ENCODE peak calls at places on chromosomes 7 and 10, in nine cellular contexts. O is AG10803, N is heart right ventricle, B is endothelial cell, H is astrocyte of the spinal cord, M is prostate gland, X is RWPE1, A is Calu3, P is psoas muscle. L is an unnamed sample.

GRCh38 chr7:38040831-38041230 is 120.4 kb downstream of the EPDR1 start:
- DNase-seq in O (peak; percentile 3), N (no peak), B (no peak), H (peak; percentile 17), M (no peak), X (no peak), A (no peak), P (no peak), L (no peak)

GRCh38 chr7:158609313-158609974 is 21.8 kb upstream of the PTPRN2 start:
- DNase-seq in O (no peak), N (no peak), B (no peak), H (no peak), M (no peak), X (no peak), A (no peak), P (no peak), L (no peak)

GRCh38 chr10:62850646-62851045 is 34.5 kb upstream of the EGR2 start:
- DNase-seq in O (no peak), N (no peak), B (no peak), H (no peak), M (no peak), X (no peak), A (no peak), P (no peak), L (no peak)

GRCh38 chr10:13815766-13816165 is 229.0 kb downstream of the PRPF18 start:
- DNase-seq in O (peak; percentile 49), N (no peak), B (no peak), H (peak; percentile 82), M (no peak), X (peak; percentile 41), A (no peak), P (no peak), L (no peak)

GRCh38 chr10:104333037-104333727 is 5.1 kb downstream of the ITPRIP start:
- DNase-seq in O (no peak), N (no peak), B (no peak), H (peak; percentile 43), M (no peak), X (no peak), A (no peak), P (no peak), L (peak; percentile 44)

GRCh38 chr7:105277341-105277740 is 111.4 kb downstream of the SRPK2 start:
- DNase-seq in O (no peak), N (no peak), B (no peak), H (peak; percentile 82), M (no peak), X (peak; percentile 91), A (peak; percentile 47), P (no peak), L (no peak)

GRCh38 chr10:7593905-7594304 is 72.9 kb downstream of the ITIH5 start:
- DNase-seq in O (no peak), N (no peak), B (no peak), H (no peak), M (no peak), X (no peak), A (no peak), P (no peak), L (no peak)

GRCh38 chr10:70985824-70986336 is 97.5 kb upstream of the PCBD1 start:
- DNase-seq in O (no peak), N (peak; percentile 16), B (no peak), H (no peak), M (peak; percentile 17), X (no peak), A (no peak), P (no peak), L (no peak)

GRCh38 chr7:93895859-93896258 is 5.3 kb upstream of the TFPI2 start:
- DNase-seq in O (no peak), N (no peak), B (no peak), H (no peak), M (no peak), X (no peak), A (no peak), P (no peak), L (no peak)

GRCh38 chr7:12553421-12553820 is 17.1 kb upstream of the SCIN start:
- DNase-seq in O (no peak), N (no peak), B (no peak), H (no peak), M (no peak), X (no peak), A (no peak), P (no peak), L (no peak)

GRCh38 chr10:53111529-53111928 is 338.9 kb upstream of the MBL2 start:
- DNase-seq in O (no peak), N (no peak), B (no peak), H (no peak), M (no peak), X (no peak), A (peak; percentile 16), P (no peak), L (no peak)

GRCh38 chr10:75099952-75100763 is 11.3 kb upstream of the SAMD8 start:
- DNase-seq in O (peak; percentile 52), N (peak; percentile 78), B (peak; percentile 92), H (peak; percentile 53), M (peak; percentile 66), X (peak; percentile 86), A (peak; percentile 94), P (peak; percentile 80), L (peak; percentile 77)

GRCh38 chr7:16089801-16090200 is 331.5 kb downstream of the CRPPA start:
- DNase-seq in O (no peak), N (no peak), B (no peak), H (no peak), M (no peak), X (no peak), A (no peak), P (no peak), L (no peak)

GRCh38 chr10:79007843-79008319 is 60.9 kb upstream of the ZMIZ1 start:
- DNase-seq in O (peak; percentile 63), N (no peak), B (no peak), H (no peak), M (no peak), X (no peak), A (no peak), P (peak; percentile 42), L (no peak)

GRCh38 chr10:72107325-72108003 is 19.1 kb upstream of the SPOCK2 start:
- DNase-seq in O (no peak), N (no peak), B (no peak), H (no peak), M (no peak), X (peak; percentile 85), A (peak; percentile 48), P (no peak), L (no peak)

GRCh38 chr10:56349611-56350010 is 11.4 kb downstream of the ZWINT start:
- DNase-seq in O (no peak), N (no peak), B (no peak), H (no peak), M (no peak), X (peak; percentile 0), A (no peak), P (no peak), L (no peak)

GRCh38 chr10:56348101-56348500 is 13.0 kb downstream of the ZWINT start:
- DNase-seq in O (no peak), N (no peak), B (no peak), H (no peak), M (no peak), X (no peak), A (no peak), P (no peak), L (no peak)

GRCh38 chr10:56357018-56357417 is 4.0 kb downstream of the ZWINT start:
- DNase-seq in O (no peak), N (no peak), B (no peak), H (no peak), M (no peak), X (no peak), A (no peak), P (no peak), L (no peak)

GRCh38 chr10:56346845-56347415 is 14.1 kb downstream of the ZWINT start:
- DNase-seq in O (no peak), N (no peak), B (no peak), H (peak; percentile 4), M (no peak), X (peak; percentile 19), A (no peak), P (no peak), L (no peak)

GRCh38 chr10:56351909-56352630 is 9.0 kb downstream of the ZWINT start:
- DNase-seq in O (no peak), N (no peak), B (no peak), H (no peak), M (no peak), X (no peak), A (no peak), P (no peak), L (no peak)
- TF ChIP-seq CTCF in O (no peak), N (no peak), B (no peak), H (no peak), M (no peak), X (no peak), A (no peak), P (no peak), L (no peak)

DNA sequence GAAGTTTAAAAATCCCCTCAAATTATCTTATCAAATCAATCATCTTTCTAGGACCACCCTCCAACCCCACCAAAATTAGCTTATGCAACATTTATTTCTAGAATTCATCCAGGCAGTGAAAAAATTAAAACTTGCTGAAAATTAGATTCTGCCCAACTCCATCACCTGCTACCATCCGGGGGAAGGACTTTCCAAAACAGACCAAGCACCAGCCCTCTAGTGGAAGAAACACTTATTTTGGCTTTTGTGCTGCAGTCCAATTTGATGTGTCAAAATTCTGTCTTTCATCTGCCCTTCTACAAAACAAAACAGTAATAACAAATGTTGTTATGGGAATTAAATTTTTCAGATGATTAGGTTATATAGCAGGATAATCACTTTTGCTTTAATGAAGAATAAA is 35.1 kb downstream of the GCC1 start:
- DNase-seq in O (no peak), N (no peak), B (no peak), H (no peak), M (no peak), X (no peak), A (no peak), P (no peak), L (no peak)
- TF ChIP-seq CTCF in O (peak; percentile 38), N (no peak), B (peak; percentile 37), H (peak; percentile 24), M (no peak), X (no peak), A (no peak), P (no peak), L (no peak)

GRCh38 chr7:7266257-7266656 is 83.9 kb downstream of the C1GALT1 start:
- DNase-seq in O (no peak), N (no peak), B (no peak), H (no peak), M (no peak), X (no peak), A (no peak), P (no peak), L (no peak)
- TF ChIP-seq CTCF in O (no peak), N (no peak), B (no peak), H (no peak), M (no peak), X (no peak), A (no peak), P (no peak), L (no peak)

DNA sequence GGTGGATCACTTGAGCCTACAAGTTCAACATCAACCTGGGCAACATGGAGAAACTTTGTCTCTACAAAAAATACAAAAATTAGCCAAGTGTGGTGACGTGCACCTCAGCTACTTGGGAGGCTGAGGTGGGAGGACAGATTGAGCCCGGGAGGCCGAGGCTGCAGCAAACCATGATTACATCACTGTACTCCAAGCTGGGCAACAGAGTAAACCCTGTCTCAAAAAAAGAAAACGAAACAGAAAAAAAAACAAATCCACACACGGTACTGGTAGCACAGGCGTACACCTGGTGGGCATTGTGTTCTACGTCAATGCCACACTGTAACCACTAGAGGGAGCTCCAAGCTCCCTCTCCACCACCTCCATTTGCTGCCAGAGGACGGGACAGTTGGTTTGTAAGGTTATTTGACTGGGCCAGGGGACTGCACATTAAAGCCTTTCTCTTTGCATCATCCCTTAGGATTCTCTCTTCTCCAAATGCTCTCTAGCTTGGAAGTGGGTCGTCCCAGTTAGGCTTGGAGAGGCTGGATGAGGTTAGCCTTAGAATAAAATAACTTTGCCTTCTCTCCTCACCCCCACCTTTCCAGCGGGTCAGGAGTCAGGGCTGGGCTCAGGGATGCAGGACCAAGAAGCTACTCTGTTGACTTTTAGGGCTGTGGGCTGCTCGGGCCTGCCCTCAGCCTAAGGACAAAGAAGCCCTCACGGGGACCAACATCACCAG is 130.8 kb downstream of the SORBS1 start:
- DNase-seq in O (peak; percentile 53), N (peak; percentile 59), B (peak; percentile 53), H (peak; percentile 65), M (peak; percentile 42), X (peak; percentile 76), A (peak; percentile 45), P (no peak), L (no peak)
- TF ChIP-seq CTCF in O (peak; percentile 97), N (peak; percentile 94), B (peak; percentile 90), H (peak; percentile 92), M (peak; percentile 98), X (peak; percentile 93), A (peak; percentile 80), P (peak; percentile 99), L (peak; percentile 98)